ENCODE peak calls at places on chromosomes 3 and 15, in four cellular contexts. K is stomach, P is fibroblast of the aortic adventitia, Z is epithelial cell of esophagus. Y is an unnamed sample.

GRCh38 chr3:123086110-123086642 is 19.4 kb downstream of the PDIA5 start:
- DNase-seq in Z (no peak), K (no peak), P (peak), Y (no peak)

GRCh38 chr3:160569874-160570273 is 4.5 kb upstream of the KPNA4 start:
- DNase-seq in P (no peak), K (no peak), Z (no peak), Y (no peak)

GRCh38 chr3:127458698-127459097 is 131.8 kb downstream of the TPRA1 start:
- DNase-seq in Z (no peak), K (no peak), P (no peak), Y (peak)

GRCh38 chr15:98787936-98788757 is 139.8 kb downstream of the IGF1R start:
- DNase-seq in Z (peak), P (no peak), K (no peak), Y (no peak)

GRCh38 chr15:70488002-70488605 is 275.3 kb downstream of the UACA start:
- DNase-seq in Z (peak), K (peak), P (peak), Y (peak)

GRCh38 chr15:42065478-42065877 is 28.9 kb downstream of the PLA2G4D start:
- DNase-seq in Z (no peak), K (no peak), P (no peak), Y (no peak)

GRCh38 chr15:68666120-68666811 is 87.5 kb downstream of the CORO2B start:
- DNase-seq in Z (no peak), P (no peak), K (no peak), Y (no peak)

GRCh38 chr3:77329161-77329560 is 289.3 kb downstream of the ROBO2 start:
- DNase-seq in P (no peak), Z (no peak), K (no peak), Y (no peak)

GRCh38 chr3:33636125-33636855 is 81.8 kb downstream of the CLASP2 start:
- DNase-seq in Z (peak), K (no peak), P (peak), Y (no peak)

GRCh38 chr15:87931584-87931983 is 325.0 kb downstream of the NTRK3 start:
- DNase-seq in K (no peak), Z (no peak), P (no peak), Y (no peak)

GRCh38 chr3:142211034-142211433 is 14.4 kb downstream of the GK5 start:
- DNase-seq in Z (no peak), P (no peak), K (no peak), Y (no peak)

GRCh38 chr15:48103647-48104046 is 17.1 kb upstream of the SLC24A5 start:
- DNase-seq in K (no peak), Z (no peak), P (no peak), Y (no peak)

GRCh38 chr15:57326196-57326595 is 50.1 kb upstream of the CGNL1 start:
- DNase-seq in Z (no peak), K (no peak), P (no peak), Y (no peak)

GRCh38 chr15:66946578-66947164 is 118.7 kb upstream of the SMAD3 start:
- DNase-seq in K (peak), Z (peak), P (peak), Y (peak)

GRCh38 chr3:116057403-116058006 is 387.8 kb downstream of the LSAMP start:
- DNase-seq in P (peak), K (no peak), Z (no peak), Y (no peak)

GRCh38 chr3:160006282-160007163 is 17.9 kb downstream of the IL12A start:
- DNase-seq in K (peak), Z (peak), P (peak), Y (peak)

GRCh38 chr15:47987908-47988532 is 132.8 kb upstream of the SLC24A5 start:
- DNase-seq in P (peak), Z (peak), K (no peak), Y (peak)

GRCh38 chr15:55522741-55523450 is 14.9 kb upstream of the DNAAF4 start:
- DNase-seq in K (no peak), P (no peak), Z (no peak), Y (no peak)

GRCh38 chr3:123803521-123803920 is 80.6 kb downstream of the MYLK start:
- DNase-seq in K (no peak), P (no peak), Z (no peak), Y (no peak)

GRCh38 chr3:101567528-101568317 is 6.1 kb downstream of the TRMT10C start:
- DNase-seq in K (no peak), P (no peak), Z (no peak), Y (no peak)

GRCh38 chr3:105979961-105980360 is 111.1 kb upstream of the CBLB start:
- DNase-seq in P (peak), Z (no peak), K (no peak), Y (no peak)

GRCh38 chr3:172213168-172213567 is 173.8 kb downstream of the FNDC3B start:
- DNase-seq in K (no peak), P (peak), Z (peak), Y (no peak)

GRCh38 chr3:196569003-196569516 is 600 bp downstream of the FBXO45 start:
- DNase-seq in Z (peak), K (peak), P (peak), Y (no peak)

GRCh38 chr15:99239545-99240198 is 9.7 kb downstream of the TTC23 start:
- DNase-seq in K (no peak), P (no peak), Z (no peak), Y (no peak)

DNA sequence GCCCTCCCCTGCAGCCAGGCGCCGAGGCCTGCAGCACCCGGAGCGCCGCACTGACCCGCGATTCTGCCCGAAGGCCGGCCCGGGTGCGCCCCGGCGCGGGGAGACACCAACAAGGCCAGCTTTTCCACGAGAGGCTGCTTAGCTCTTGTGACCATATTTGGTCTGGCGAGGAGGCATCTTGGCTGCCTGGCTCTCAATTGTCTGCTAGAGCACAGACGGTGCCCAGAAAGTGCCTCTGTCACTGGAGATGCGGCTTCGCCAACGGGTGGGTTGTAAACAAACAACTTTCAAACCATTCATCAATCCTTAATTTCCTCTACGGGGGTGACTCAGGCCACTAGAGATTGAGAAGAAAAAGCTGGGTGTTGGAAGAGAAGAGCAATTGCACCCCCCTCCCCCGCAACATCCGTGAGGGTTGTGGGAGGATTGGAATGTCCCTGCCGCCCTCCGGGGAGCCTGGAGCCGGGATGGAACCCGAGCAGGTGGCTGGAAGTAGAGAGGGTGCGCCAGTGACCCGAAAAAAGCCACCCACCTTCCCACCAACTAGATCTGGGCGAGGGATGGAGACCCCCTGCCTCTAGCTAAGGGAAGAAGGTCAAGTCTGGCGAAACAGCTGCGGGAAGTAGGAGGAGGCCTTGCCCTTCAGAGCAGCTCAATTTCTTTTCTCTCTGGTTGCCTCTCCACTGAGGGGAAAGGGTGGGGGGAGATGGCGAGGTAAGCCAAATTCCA is 783 bp upstream of the WWTR1 start:
- DNase-seq in P (peak), Z (peak), K (peak), Y (peak)
- TF ChIP-seq CTCF in P (peak), Z (no peak), K (no peak), Y (no peak)

DNA sequence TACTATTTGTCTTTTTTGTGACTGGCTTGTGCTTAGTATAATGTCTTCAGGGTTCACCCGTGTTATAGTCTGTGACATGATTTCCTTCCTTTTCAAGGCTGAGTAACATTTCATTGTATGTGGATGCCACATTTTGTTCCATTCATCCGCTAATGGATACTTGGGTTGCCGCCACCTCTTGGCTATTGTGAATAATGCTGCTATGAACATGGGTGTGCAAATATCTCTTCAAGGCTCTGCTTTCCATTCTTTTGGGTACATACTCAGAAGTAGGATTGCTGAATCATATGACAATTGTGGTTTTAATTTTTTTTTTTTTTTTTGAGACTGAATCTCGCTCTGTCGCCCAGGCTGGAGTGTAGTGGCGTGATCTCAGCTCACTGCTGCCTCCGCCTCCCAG is 15.4 kb downstream of the CRTC3 start:
- DNase-seq in Z (no peak), P (no peak), K (no peak), Y (no peak)
- TF ChIP-seq CTCF in Z (no peak), P (no peak), K (no peak), Y (no peak)

DNA sequence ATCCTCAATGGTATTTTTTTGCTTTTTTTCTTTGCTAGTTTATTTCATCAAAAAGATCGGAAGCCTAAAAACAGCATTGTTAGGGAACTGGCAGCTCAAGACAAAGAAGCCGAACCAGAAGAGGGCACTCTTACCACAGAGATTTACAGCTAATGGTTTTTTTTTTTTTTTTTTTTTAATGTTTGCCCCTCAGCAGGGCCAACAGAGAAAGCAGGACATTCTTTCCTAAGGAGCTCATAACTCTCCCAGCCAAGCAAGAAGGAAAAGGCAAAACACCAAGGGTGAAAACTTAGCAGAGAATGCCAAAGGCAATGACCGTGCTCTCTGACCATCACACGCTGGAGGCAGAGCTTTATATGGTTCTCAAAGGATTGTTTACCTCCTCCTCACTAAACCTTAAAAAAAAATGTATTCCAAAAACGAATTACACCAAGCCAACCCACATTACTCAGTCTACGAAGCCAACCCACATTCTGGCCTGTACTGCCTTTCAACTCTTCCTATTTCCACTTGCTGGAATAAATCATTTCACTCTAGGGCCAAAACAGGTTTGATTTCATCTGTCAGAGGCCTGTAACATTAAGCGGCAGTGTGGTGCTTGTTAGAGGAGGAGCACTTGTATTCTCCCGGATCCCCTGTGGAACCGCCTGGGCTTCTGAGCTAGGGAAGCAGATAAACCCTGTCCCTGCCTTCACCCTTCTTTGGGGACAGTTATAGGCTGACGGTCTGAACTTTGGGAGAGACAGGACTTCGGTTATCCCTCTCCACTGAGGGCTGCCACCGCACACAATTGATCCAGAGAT is 35.6 kb upstream of the GYG1 start:
- DNase-seq in P (peak), K (peak), Z (peak), Y (peak)
- TF ChIP-seq CTCF in P (peak), K (peak), Z (peak), Y (peak)

DNA sequence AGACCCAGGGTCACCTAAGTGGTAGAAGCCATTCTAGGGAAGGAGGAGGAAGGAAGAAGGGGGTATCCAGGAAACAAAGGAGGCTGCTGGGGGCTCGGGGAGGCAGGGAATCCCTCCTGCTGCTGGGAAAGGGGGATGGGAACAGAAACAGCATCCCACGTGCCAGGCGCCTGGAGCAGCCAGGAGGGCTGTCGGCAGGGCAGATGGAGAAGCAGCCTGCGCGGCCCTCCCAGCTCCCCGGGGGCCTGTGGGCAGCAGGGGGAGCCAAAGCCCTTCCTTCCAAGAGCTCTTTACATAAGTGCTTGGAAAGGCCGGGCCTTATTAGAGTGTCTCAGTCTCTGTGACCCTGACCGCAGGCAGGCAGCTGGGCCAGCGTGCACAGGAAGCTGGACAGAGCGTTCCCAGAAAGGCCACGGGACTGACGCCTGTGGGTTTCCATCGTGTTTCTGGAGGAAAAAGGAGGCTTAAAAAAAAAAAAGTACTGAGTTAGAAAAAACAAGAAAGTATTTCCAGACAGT is 24.8 kb downstream of the LOXL1 start:
- DNase-seq in K (peak), Z (peak), P (peak), Y (peak)
- TF ChIP-seq CTCF in K (peak), Z (peak), P (peak), Y (peak)

DNA sequence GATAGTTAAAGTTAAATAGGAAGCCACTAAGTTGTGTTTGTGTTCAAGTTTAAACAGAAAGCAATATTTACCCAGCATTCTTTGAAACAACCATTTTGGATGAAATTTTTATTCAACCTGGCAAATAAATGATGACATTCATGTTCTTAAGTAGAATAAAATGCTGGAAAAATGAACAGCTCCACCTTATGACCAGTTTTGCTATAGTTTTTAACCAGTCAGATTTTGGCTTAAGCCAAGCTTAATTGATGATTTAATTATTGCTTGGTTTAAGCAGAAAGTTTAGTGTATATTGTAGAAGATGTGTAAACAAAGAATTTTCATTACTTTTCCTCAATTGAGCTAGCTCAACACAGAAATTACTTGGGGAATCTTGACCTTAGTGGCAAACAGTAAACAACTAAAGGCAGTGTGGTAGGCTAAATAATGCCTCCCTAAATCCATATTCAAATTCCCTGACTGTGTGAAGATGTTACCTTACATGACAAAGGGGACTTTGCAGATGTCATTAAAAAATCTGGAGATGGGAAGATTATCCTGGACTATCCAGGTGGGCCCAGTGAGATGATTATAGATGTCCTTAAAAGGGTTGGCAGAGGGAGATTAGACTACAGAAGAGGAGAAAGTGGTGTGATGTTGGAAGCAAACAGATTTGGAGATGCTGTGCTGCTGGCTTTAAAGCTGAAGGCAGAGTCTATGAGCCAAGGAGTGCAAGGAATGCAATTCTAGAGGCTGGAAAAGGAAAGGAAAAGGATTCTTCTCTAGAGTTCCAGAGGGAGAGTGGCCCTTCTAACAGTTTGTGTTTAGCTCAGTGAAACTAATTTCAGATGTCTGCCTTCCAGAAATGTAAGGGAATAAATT is 448.6 kb upstream of the GOLIM4 start:
- DNase-seq in P (peak), Z (peak), K (no peak), Y (no peak)
- TF ChIP-seq CTCF in P (no peak), Z (peak), K (no peak), Y (no peak)

Y was measured in nephron progenitor cell.